ENCODE peak calls at places on chromosomes 4 and X, in ten cellular contexts. O is A549; E is uterus; X is CD8-positive, alpha-beta T cell; N is WERI-Rb-1; W is CD4-positive, CD25-positive, alpha-beta regulatory T cell; Y is lower lobe of right lung; G is stomach; Z is foreskin fibroblast; V is transverse colon. J is an unnamed sample.

GRCh38 chrX:68865300-68865699 is 36.5 kb downstream of the EFNB1 start:
- DNase-seq in O (no peak), E (no peak), X (no peak), N (no peak), W (no peak), Y (no peak), G (no peak), Z (no peak), V (no peak), J (no peak)

GRCh38 chr4:87196927-87197326 is 23.5 kb downstream of the KLHL8 start:
- DNase-seq in O (no peak), E (no peak), X (no peak), N (no peak), W (no peak), Y (no peak), G (no peak), Z (no peak), V (no peak), J (peak)

GRCh38 chr4:76174216-76174615 is 26.0 kb upstream of the NUP54 start:
- DNase-seq in O (no peak), E (no peak), X (no peak), N (no peak), W (no peak), Y (no peak), G (no peak), Z (no peak), V (no peak), J (no peak)

GRCh38 chrX:49767231-49767630 is 61.9 kb upstream of the PAGE4 start:
- DNase-seq in O (no peak), E (no peak), X (no peak), N (no peak), W (no peak), Y (no peak), G (no peak), Z (peak), V (no peak), J (no peak)

GRCh38 chr4:106329027-106329618 is 12.8 kb downstream of the AIMP1 start:
- DNase-seq in O (peak), E (no peak), X (no peak), N (no peak), W (no peak), Y (no peak), G (no peak), Z (peak), V (no peak), J (peak)

GRCh38 chr4:101191302-101192098 is 155.8 kb downstream of the PPP3CA start:
- DNase-seq in O (no peak), E (peak), X (no peak), N (peak), W (no peak), Y (peak), G (peak), Z (peak), V (peak), J (no peak)

GRCh38 chrX:4944767-4945166 is 1231.3 kb upstream of the PRKX start:
- DNase-seq in O (no peak), E (no peak), X (no peak), N (no peak), W (no peak), Y (no peak), G (no peak), Z (no peak), V (no peak), J (no peak)

GRCh38 chrX:110915579-110915978 is 120.0 kb upstream of the CHRDL1 start:
- DNase-seq in O (no peak), E (no peak), X (no peak), N (no peak), W (no peak), Y (no peak), G (no peak), Z (no peak), V (no peak), J (no peak)

GRCh38 chrX:67563469-67564448 is 19.9 kb downstream of the AR start:
- DNase-seq in O (no peak), E (peak), X (no peak), N (no peak), W (no peak), Y (no peak), G (no peak), Z (peak), V (no peak), J (no peak)

GRCh38 chrX:30935985-30936384 is 46.9 kb upstream of the TAB3 start:
- DNase-seq in O (peak), E (no peak), X (no peak), N (peak), W (no peak), Y (no peak), G (peak), Z (peak), V (peak), J (peak)

GRCh38 chr4:166064706-166065105 is 191.7 kb downstream of the TLL1 start:
- DNase-seq in O (no peak), E (no peak), X (no peak), N (no peak), W (no peak), Y (no peak), G (no peak), Z (no peak), V (no peak), J (peak)

GRCh38 chr4:7876096-7876993 is 63.3 kb downstream of the AFAP1 start:
- DNase-seq in O (peak), E (peak), X (peak), N (peak), W (no peak), Y (no peak), G (no peak), Z (peak), V (no peak), J (no peak)

GRCh38 chrX:135408794-135409193 is 12.9 kb upstream of the SMIM10L2A start:
- DNase-seq in O (no peak), E (no peak), X (no peak), N (no peak), W (no peak), Y (no peak), G (no peak), Z (no peak), V (no peak), J (no peak)

GRCh38 chrX:48492293-48492910 is 16.4 kb upstream of the PORCN start:
- DNase-seq in O (no peak), E (no peak), X (no peak), N (no peak), W (no peak), Y (no peak), G (no peak), Z (peak), V (no peak), J (peak)

GRCh38 chrX:13419276-13419675 is 99.4 kb upstream of the ATXN3L start:
- DNase-seq in O (no peak), E (no peak), X (no peak), N (no peak), W (no peak), Y (no peak), G (no peak), Z (no peak), V (no peak), J (no peak)

GRCh38 chr4:86847576-86847975 is 1.6 kb downstream of the SLC10A6 start:
- DNase-seq in O (no peak), E (no peak), X (no peak), N (no peak), W (no peak), Y (no peak), G (no peak), Z (peak), V (no peak), J (peak)

GRCh38 chrX:25442501-25442900 is 426.7 kb upstream of the ARX start:
- DNase-seq in O (no peak), E (no peak), X (no peak), N (peak), W (no peak), Y (no peak), G (no peak), Z (no peak), V (no peak), J (peak)

GRCh38 chr4:30718021-30718888 is 1.9 kb upstream of the PCDH7 start:
- DNase-seq in O (peak), E (peak), X (no peak), N (peak), W (no peak), Y (no peak), G (peak), Z (peak), V (peak), J (peak)
- H3K4me3 ChIP-seq in O (peak), E (peak), X (peak), N (peak), W (no peak), Y (peak), G (peak), Z (peak), V (peak), J (peak)

DNA sequence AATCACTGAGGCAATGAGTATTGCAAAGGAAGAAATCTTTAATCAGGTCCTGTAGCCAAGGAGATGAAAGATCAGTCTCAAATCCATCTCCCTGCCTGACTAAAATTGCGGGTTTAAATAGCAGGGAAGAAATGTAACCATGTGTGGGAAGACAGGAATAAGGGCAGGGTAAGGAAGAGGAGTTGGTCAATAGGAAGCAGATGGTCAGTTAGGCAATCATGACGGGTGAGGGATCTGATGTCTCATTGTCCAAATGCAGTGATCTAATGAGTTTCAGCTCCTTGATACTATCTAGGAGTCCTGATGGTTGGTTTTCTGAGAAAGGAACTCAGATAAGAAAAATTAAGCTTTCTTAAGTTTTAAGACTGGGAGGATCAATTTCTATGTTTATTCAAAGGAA is 200.8 kb downstream of the SPATA18 start:
- DNase-seq in O (no peak), E (no peak), X (no peak), N (no peak), W (no peak), Y (no peak), G (no peak), Z (peak), V (no peak), J (no peak)
- H3K4me3 ChIP-seq in O (no peak), E (no peak), X (no peak), N (no peak), W (no peak), Y (no peak), G (no peak), Z (no peak), V (no peak), J (no peak)

DNA sequence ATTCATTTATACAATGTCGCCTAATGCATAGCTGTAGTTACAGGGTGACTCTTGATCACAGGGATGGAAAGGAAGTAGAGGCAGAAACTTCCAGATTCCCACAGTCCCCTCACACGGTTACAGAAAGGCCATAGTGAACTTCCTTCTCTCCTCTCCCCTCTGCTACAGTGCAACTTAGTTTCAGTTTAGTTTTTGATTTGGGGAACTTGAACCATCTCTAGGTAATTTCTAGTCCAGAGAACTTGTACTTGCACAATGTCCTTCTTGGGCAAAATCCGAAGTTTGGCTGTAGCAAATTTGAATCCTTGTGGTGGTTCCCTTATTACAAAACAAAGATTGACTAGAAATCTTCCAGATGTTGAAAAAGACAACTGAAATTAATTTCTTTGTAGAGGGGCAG is 1.2 kb upstream of the BLTP1 start:
- DNase-seq in O (no peak), E (no peak), X (no peak), N (no peak), W (no peak), Y (no peak), G (no peak), Z (no peak), V (no peak), J (no peak)
- H3K4me3 ChIP-seq in O (no peak), E (no peak), X (peak), N (no peak), W (peak), Y (no peak), G (no peak), Z (no peak), V (no peak), J (no peak)

GRCh38 chrX:45472968-45473367 is 272.3 kb upstream of the DIPK2B start:
- DNase-seq in O (no peak), E (no peak), X (no peak), N (no peak), W (no peak), Y (no peak), G (no peak), Z (peak), V (no peak), J (no peak)
- H3K4me3 ChIP-seq in O (no peak), E (no peak), X (no peak), N (no peak), W (no peak), Y (no peak), G (no peak), Z (no peak), V (no peak), J (no peak)

GRCh38 chrX:83509246-83509801 is 1.2 kb downstream of the POU3F4 start:
- DNase-seq in O (no peak), E (no peak), X (no peak), N (no peak), W (no peak), Y (no peak), G (no peak), Z (no peak), V (no peak), J (no peak)
- H3K4me3 ChIP-seq in O (no peak), E (no peak), X (no peak), N (no peak), W (no peak), Y (no peak), G (no peak), Z (no peak), V (no peak), J (no peak)